ENCODE peak calls at places on chromosomes 2 and 18, in nine cellular contexts. U, W, B, G, F, H, O, D and N are unnamed samples.

GRCh38 chr2:134081238-134081637 is 172.6 kb upstream of the MGAT5 start:
- DNase-seq in U (no peak), W (no peak), B (no peak), G (no peak), F (no peak), H (no peak), O (no peak), D (no peak), N (no peak)

GRCh38 chr2:217934321-217935131 is 68.3 kb downstream of the TNS1 start:
- DNase-seq in U (peak; percentile 86), W (peak; percentile 74), B (no peak), G (no peak), F (no peak), H (no peak), O (peak; percentile 87), D (no peak), N (no peak)

GRCh38 chr2:25757906-25758305 is 84.5 kb upstream of the DTNB start:
- DNase-seq in U (no peak), W (no peak), B (no peak), G (no peak), F (no peak), H (no peak), O (no peak), D (no peak), N (no peak)

GRCh38 chr18:28175047-28175929 is 1.6 kb downstream of the CDH2 start:
- DNase-seq in U (no peak), W (no peak), B (no peak), G (no peak), F (peak; percentile 50), H (no peak), O (peak; percentile 61), D (no peak), N (no peak)

GRCh38 chr18:11741505-11742145 is 52.6 kb downstream of the GNAL start:
- DNase-seq in U (no peak), W (no peak), B (peak; percentile 16), G (no peak), F (no peak), H (no peak), O (no peak), D (no peak), N (no peak)

GRCh38 chr18:76530391-76530790 is 35.3 kb upstream of the ZNF516 start:
- DNase-seq in U (no peak), W (no peak), B (no peak), G (no peak), F (no peak), H (no peak), O (no peak), D (no peak), N (no peak)

GRCh38 chr18:41126541-41127235 is 828.3 kb upstream of the PIK3C3 start:
- DNase-seq in U (peak; percentile 65), W (no peak), B (no peak), G (no peak), F (no peak), H (no peak), O (peak; percentile 4), D (no peak), N (no peak)

GRCh38 chr18:39711701-39712100 is 2146.1 kb upstream of the CELF4 start:
- DNase-seq in U (no peak), W (no peak), B (no peak), G (no peak), F (no peak), H (no peak), O (no peak), D (no peak), N (no peak)

GRCh38 chr18:61643884-61644647 is 248.7 kb downstream of the RNF152 start:
- DNase-seq in U (no peak), W (no peak), B (no peak), G (no peak), F (no peak), H (no peak), O (no peak), D (no peak), N (no peak)

GRCh38 chr2:202529389-202529788 is 105.4 kb upstream of the FAM117B start:
- DNase-seq in U (no peak), W (no peak), B (no peak), G (no peak), F (no peak), H (no peak), O (peak; percentile 16), D (no peak), N (no peak)